ENCODE peak calls at places on chromosomes 1 and 21, in ten cellular contexts. S is iPS DF 6.9; E is Kasumi-1; L is stimulated activated CD4-positive, alpha-beta T cell treated with anti-CD3 and anti-CD28 coated beads, Interleukin-15, amount 100 ng/mL, for 1 hour; G is activated gamma-delta T cell treated with Interleukin-2 at 50 U/mL for 16 hours; U is NCI-H748 treated with DMSO at 0.1 percent for 48 hours; W is heart right ventricle; R is skeletal muscle cell; Z is EH; D is left ventricle myocardium superior. Q is an unnamed sample.

GRCh38 chr1:245915406-245915805 is 591.7 kb downstream of the SMYD3 start:
- DNase-seq in S (no peak), E (no peak), L (no peak), G (no peak), U (no peak), W (no peak), R (no peak), Z (no peak), D (no peak), Q (no peak)

GRCh38 chr1:109283748-109284600 is 1.0 kb upstream of the PSRC1 start:
- DNase-seq in S (no peak), E (no peak), L (no peak), G (no peak), U (no peak), W (no peak), R (no peak), Z (peak), D (no peak), Q (no peak)

GRCh38 chr1:61337981-61338848 is 255.9 kb downstream of the NFIA start:
- DNase-seq in S (no peak), E (peak), L (no peak), G (no peak), U (peak), W (peak), R (peak), Z (peak), D (peak), Q (no peak)

GRCh38 chr1:24426738-24427468 is 11.3 kb downstream of the NIPAL3 start:
- DNase-seq in S (no peak), E (no peak), L (no peak), G (no peak), U (no peak), W (no peak), R (no peak), Z (no peak), D (no peak), Q (no peak)

GRCh38 chr1:214002472-214002871 is 14.7 kb downstream of the PROX1 start:
- DNase-seq in S (no peak), E (no peak), L (no peak), G (no peak), U (peak), W (no peak), R (no peak), Z (peak), D (no peak), Q (no peak)

GRCh38 chr1:216596298-216596947 is 126.8 kb downstream of the ESRRG start:
- DNase-seq in S (no peak), E (no peak), L (no peak), G (no peak), U (no peak), W (no peak), R (no peak), Z (peak), D (no peak), Q (no peak)

GRCh38 chr1:77347646-77348045 is 65.8 kb downstream of the AK5 start:
- DNase-seq in S (no peak), E (no peak), L (no peak), G (no peak), U (no peak), W (no peak), R (peak), Z (peak), D (no peak), Q (no peak)

GRCh38 chr1:184499626-184500025 is 112.8 kb downstream of the C1orf21 start:
- DNase-seq in S (no peak), E (no peak), L (no peak), G (no peak), U (no peak), W (no peak), R (no peak), Z (peak), D (no peak), Q (no peak)

GRCh38 chr21:43603641-43604504 is 55.4 kb downstream of the HSF2BP start:
- DNase-seq in S (no peak), E (no peak), L (no peak), G (no peak), U (no peak), W (no peak), R (peak), Z (peak), D (no peak), Q (no peak)

GRCh38 chr1:232422098-232422497 is 207.8 kb downstream of the SIPA1L2 start:
- DNase-seq in S (no peak), E (no peak), L (no peak), G (no peak), U (no peak), W (no peak), R (no peak), Z (peak), D (no peak), Q (no peak)

GRCh38 chr1:42953182-42954180 is 5.2 kb downstream of the SLC2A1 start:
- DNase-seq in S (no peak), E (no peak), L (no peak), G (no peak), U (no peak), W (no peak), R (no peak), Z (no peak), D (no peak), Q (no peak)

GRCh38 chr1:228336308-228337030 is 70.2 kb downstream of the TRIM11 start:
- DNase-seq in S (no peak), E (no peak), L (no peak), G (no peak), U (no peak), W (no peak), R (no peak), Z (peak), D (peak), Q (no peak)

GRCh38 chr21:31371715-31372114 is 27.7 kb upstream of the TIAM1 start:
- DNase-seq in S (no peak), E (no peak), L (no peak), G (no peak), U (no peak), W (no peak), R (no peak), Z (no peak), D (no peak), Q (no peak)

GRCh38 chr1:110019790-110020189 is 14.6 kb upstream of the STRIP1 start:
- DNase-seq in S (no peak), E (no peak), L (no peak), G (no peak), U (no peak), W (no peak), R (no peak), Z (no peak), D (no peak), Q (no peak)

GRCh38 chr1:221670081-221670480 is 71.8 kb downstream of the DUSP10 start:
- DNase-seq in S (no peak), E (no peak), L (no peak), G (no peak), U (no peak), W (no peak), R (no peak), Z (peak), D (no peak), Q (no peak)

GRCh38 chr21:23111070-23111605 is 2112.9 kb downstream of the NCAM2 start:
- DNase-seq in S (no peak), E (no peak), L (no peak), G (no peak), U (no peak), W (no peak), R (no peak), Z (no peak), D (no peak), Q (no peak)

GRCh38 chr1:43235451-43236121 is 34.2 kb upstream of the TMEM125 start:
- DNase-seq in S (no peak), E (no peak), L (no peak), G (no peak), U (no peak), W (no peak), R (no peak), Z (no peak), D (no peak), Q (no peak)

GRCh38 chr1:9069324-9070100 is at the start of gene SLC2A5:
- DNase-seq in S (no peak), E (peak), L (no peak), G (no peak), U (no peak), W (peak), R (no peak), Z (no peak), D (peak), Q (peak)

GRCh38 chr1:27145934-27146354 is 9.0 kb downstream of the SLC9A1 start:
- DNase-seq in S (no peak), E (no peak), L (no peak), G (no peak), U (no peak), W (no peak), R (peak), Z (peak), D (no peak), Q (no peak)

GRCh38 chr1:23475134-23475628 is 8.8 kb downstream of the ASAP3 start:
- DNase-seq in S (no peak), E (no peak), L (no peak), G (no peak), U (no peak), W (peak), R (peak), Z (peak), D (no peak), Q (no peak)

GRCh38 chr1:85087659-85088407 is 39.5 kb upstream of the MCOLN3 start:
- DNase-seq in S (no peak), E (no peak), L (no peak), G (no peak), U (no peak), W (no peak), R (no peak), Z (no peak), D (no peak), Q (no peak)

GRCh38 chr1:94118013-94118412 is 2.9 kb downstream of the ABCA4 start:
- DNase-seq in S (no peak), E (no peak), L (no peak), G (no peak), U (no peak), W (no peak), R (no peak), Z (peak), D (no peak), Q (no peak)

GRCh38 chr1:243849089-243850012 is 692 bp downstream of the AKT3 start:
- DNase-seq in S (no peak), E (no peak), L (peak), G (peak), U (peak), W (peak), R (peak), Z (peak), D (peak), Q (no peak)

GRCh38 chr1:32903991-32904776 is 3.0 kb upstream of the TMEM54 start:
- DNase-seq in S (no peak), E (no peak), L (no peak), G (no peak), U (no peak), W (no peak), R (no peak), Z (no peak), D (no peak), Q (no peak)

GRCh38 chr1:225467193-225468020 is 39.6 kb upstream of the LBR start:
- DNase-seq in S (no peak), E (peak), L (peak), G (peak), U (no peak), W (peak), R (no peak), Z (no peak), D (peak), Q (peak)

GRCh38 chr1:85289207-85289847 is 12.9 kb upstream of the BCL10 start:
- DNase-seq in S (no peak), E (peak), L (no peak), G (no peak), U (no peak), W (no peak), R (peak), Z (peak), D (no peak), Q (no peak)

GRCh38 chr1:186617860-186618780 is 62.1 kb downstream of the PTGS2 start:
- DNase-seq in S (no peak), E (peak), L (no peak), G (peak), U (no peak), W (peak), R (peak), Z (peak), D (peak), Q (peak)

GRCh38 chr1:13775916-13776315 is 75.9 kb downstream of the PRDM2 start:
- DNase-seq in S (no peak), E (no peak), L (no peak), G (no peak), U (no peak), W (no peak), R (no peak), Z (peak), D (no peak), Q (no peak)

GRCh38 chr1:184792450-184792969 is 37.9 kb upstream of the EDEM3 start:
- DNase-seq in S (no peak), E (peak), L (no peak), G (no peak), U (no peak), W (peak), R (peak), Z (peak), D (peak), Q (no peak)

GRCh38 chr1:26092422-26092821 is 19.2 kb upstream of the PDIK1L start:
- DNase-seq in S (no peak), E (no peak), L (no peak), G (no peak), U (no peak), W (no peak), R (no peak), Z (no peak), D (no peak), Q (no peak)

GRCh38 chr1:86788300-86789206 is 84.2 kb downstream of the SH3GLB1 start:
- DNase-seq in S (no peak), E (no peak), L (no peak), G (no peak), U (no peak), W (no peak), R (peak), Z (peak), D (peak), Q (no peak)

GRCh38 chr21:45580181-45580575 is 37.9 kb upstream of the SLC19A1 start:
- DNase-seq in S (no peak), E (no peak), L (no peak), G (no peak), U (no peak), W (no peak), R (no peak), Z (no peak), D (no peak), Q (no peak)

GRCh38 chr1:15799928-15800835 is 7.3 kb downstream of the UQCRHL start:
- DNase-seq in S (no peak), E (no peak), L (no peak), G (no peak), U (peak), W (peak), R (no peak), Z (peak), D (peak), Q (no peak)